ENCODE peak calls at places on chromosomes 4 and X, in ten cellular contexts. M, I, A, Y, Q, P, U, Z, C and G are unnamed samples.

GRCh38 chr4:141134051-141134450 is 782 bp upstream of the RNF150 start:
- DNase-seq in Y (no peak), C (no peak), I (peak), Z (no peak), U (no peak), P (no peak), Q (no peak), M (no peak), A (peak), G (no peak)

GRCh38 chr4:185742766-185743165 is 69.2 kb downstream of the SORBS2 start:
- DNase-seq in M (peak), I (no peak), Z (no peak), Y (peak), A (peak), Q (no peak), P (no peak), C (no peak), U (peak), G (no peak)

GRCh38 chr4:121243476-121243875 is 79.4 kb upstream of the TNIP3 start:
- DNase-seq in C (no peak), Q (no peak), Y (no peak), M (no peak), P (no peak), I (no peak), A (no peak), Z (no peak), U (peak), G (peak)

GRCh38 chr4:76782837-76783236 is 115.1 kb downstream of the SOWAHB start:
- DNase-seq in Q (no peak), U (peak), C (no peak), A (peak), P (no peak), I (no peak), Z (peak), Y (peak), M (no peak), G (no peak)

GRCh38 chr4:110458494-110459266 is 17.3 kb upstream of the ENPEP start:
- DNase-seq in U (no peak), A (no peak), M (no peak), Y (no peak), Q (no peak), P (no peak), Z (no peak), I (no peak), C (no peak), G (no peak)

GRCh38 chrX:145825896-145826295 is 8.3 kb downstream of the SLITRK2 start:
- DNase-seq in C (no peak), I (peak), P (no peak), A (peak), M (peak), U (peak), Z (no peak), Q (no peak), Y (peak), G (no peak)

GRCh38 chr4:5142726-5143125 is 91.4 kb downstream of the STK32B start:
- DNase-seq in Q (peak), A (peak), M (peak), P (no peak), C (no peak), Z (peak), I (peak), Y (peak), U (peak), G (no peak)

GRCh38 chrX:106898462-106898861 is 4.7 kb downstream of the RIPPLY1 start:
- DNase-seq in A (peak), I (peak), M (peak), Q (no peak), C (no peak), Z (peak), Y (peak), P (peak), U (peak), G (peak)

GRCh38 chrX:56745019-56745418 is 16.0 kb downstream of the NBDY start:
- DNase-seq in Z (peak), C (no peak), P (no peak), Q (no peak), I (no peak), A (peak), M (peak), Y (peak), U (peak), G (no peak)

GRCh38 chr4:94558392-94558920 is 106.7 kb downstream of the PDLIM5 start:
- DNase-seq in Z (no peak), P (no peak), I (no peak), A (no peak), C (no peak), U (peak), Y (no peak), M (no peak), Q (no peak), G (no peak)

GRCh38 chr4:123743821-123744220 is 347.2 kb downstream of the SPRY1 start:
- DNase-seq in U (no peak), C (no peak), I (no peak), M (no peak), Q (no peak), P (no peak), Y (no peak), Z (peak), A (no peak), G (no peak)

GRCh38 chr4:184795214-184795844 is 30.4 kb downstream of the ACSL1 start:
- DNase-seq in Z (no peak), U (no peak), M (no peak), P (no peak), C (no peak), I (no peak), A (peak), Y (no peak), Q (no peak), G (no peak)

GRCh38 chrX:30653415-30654131 is at the start of gene GK:
- DNase-seq in C (no peak), U (no peak), I (peak), A (peak), Q (peak), Y (no peak), P (peak), Z (peak), M (peak), G (peak)

GRCh38 chr4:60575336-60575735 is 624.8 kb upstream of the ADGRL3 start:
- DNase-seq in Q (no peak), C (no peak), I (no peak), A (no peak), M (no peak), P (no peak), U (no peak), Z (no peak), Y (no peak), G (no peak)

GRCh38 chr4:184265566-184266351 is 48.1 kb upstream of the ENPP6 start:
- DNase-seq in Q (no peak), I (no peak), Z (peak), P (no peak), U (no peak), C (no peak), Y (peak), A (peak), M (peak), G (peak)

GRCh38 chrX:109537324-109537665 is 651 bp downstream of the NXT2 start:
- DNase-seq in I (peak), Z (peak), M (peak), U (peak), A (peak), Y (peak), Q (no peak), C (no peak), P (no peak), G (no peak)

GRCh38 chr4:76213415-76214268 is at the start of gene SCARB2:
- DNase-seq in I (peak), U (peak), P (peak), Q (peak), C (peak), Y (peak), Z (peak), M (peak), A (peak), G (peak)

GRCh38 chrX:39900788-39901170 is 197.0 kb downstream of the BCOR start:
- DNase-seq in Z (no peak), C (no peak), I (no peak), P (no peak), A (peak), M (no peak), Y (no peak), U (no peak), Q (no peak), G (no peak)

DNA sequence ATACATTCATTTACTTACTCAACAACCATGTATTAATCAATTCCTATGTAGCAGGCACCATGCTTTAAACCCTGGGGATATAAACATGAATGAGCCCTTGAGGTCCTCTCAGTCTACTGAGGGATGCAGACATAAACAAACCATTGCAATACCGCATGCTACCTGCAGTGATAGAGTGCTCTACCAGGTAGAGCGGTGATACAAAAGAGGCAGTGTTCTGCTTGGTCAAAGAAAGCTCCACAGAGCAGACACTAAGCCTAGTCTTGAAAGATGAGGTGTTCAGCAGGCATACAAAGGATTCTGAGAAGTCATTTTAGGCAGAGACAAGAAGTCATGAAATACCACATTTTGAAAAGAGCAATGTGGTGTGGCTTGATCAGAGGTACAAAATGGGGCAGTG is 26.9 kb upstream of the AMOT start:
- DNase-seq in Z (no peak), U (no peak), C (no peak), I (peak), M (no peak), Y (no peak), Q (no peak), A (no peak), P (no peak), G (no peak)
- TF ChIP-seq CTCF in Z (no peak), U (no peak), C (no peak), I (peak), M (no peak), Y (no peak), Q (no peak), A (no peak), P (no peak), G (no peak)

DNA sequence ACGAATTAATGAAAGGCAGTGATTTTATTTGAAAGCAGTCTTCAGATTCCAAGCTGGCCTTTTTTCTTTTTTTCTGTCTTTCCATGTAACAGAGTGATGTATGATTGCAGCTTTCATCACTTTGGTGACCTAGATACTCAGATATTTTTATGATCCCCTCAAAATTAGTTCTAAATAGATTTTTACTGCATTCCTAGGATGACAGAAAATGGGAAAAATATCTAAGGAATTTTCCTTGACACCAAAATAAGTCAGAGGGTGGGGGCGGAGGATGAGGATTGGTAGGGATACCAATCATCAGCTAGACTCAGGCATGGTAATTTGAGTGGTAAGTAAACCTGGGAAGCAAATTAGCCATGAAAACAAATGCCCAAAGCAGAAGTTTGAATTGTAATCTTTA is 11.9 kb upstream of the HMGB2 start:
- DNase-seq in Q (no peak), Y (peak), Z (peak), C (no peak), U (no peak), P (no peak), A (peak), M (no peak), I (no peak), G (no peak)
- TF ChIP-seq CTCF in Q (no peak), Y (no peak), Z (no peak), C (no peak), U (no peak), P (no peak), A (no peak), M (no peak), I (no peak), G (no peak)

GRCh38 chr4:54433686-54434085 is 204.6 kb downstream of the PDGFRA start:
- DNase-seq in C (no peak), Z (peak), Q (no peak), M (peak), Y (peak), P (no peak), U (peak), I (peak), A (peak), G (no peak)
- TF ChIP-seq CTCF in C (no peak), Z (peak), Q (peak), M (peak), Y (peak), P (peak), U (peak), I (peak), A (peak), G (peak)

GRCh38 chr4:164381859-164382258 is 372.1 kb upstream of the SMIM31 start:
- DNase-seq in Z (no peak), P (no peak), Y (no peak), A (no peak), Q (no peak), I (no peak), M (no peak), U (no peak), C (no peak), G (no peak)

GRCh38 chr4:164384416-164384815 is 369.5 kb upstream of the SMIM31 start:
- DNase-seq in A (no peak), U (no peak), Y (no peak), C (no peak), P (no peak), Q (no peak), I (no peak), Z (no peak), M (no peak), G (no peak)

GRCh38 chr4:164379694-164380093 is 374.2 kb upstream of the SMIM31 start:
- DNase-seq in Y (no peak), Q (no peak), I (no peak), P (no peak), C (no peak), M (no peak), Z (no peak), A (no peak), U (peak), G (no peak)

DNA sequence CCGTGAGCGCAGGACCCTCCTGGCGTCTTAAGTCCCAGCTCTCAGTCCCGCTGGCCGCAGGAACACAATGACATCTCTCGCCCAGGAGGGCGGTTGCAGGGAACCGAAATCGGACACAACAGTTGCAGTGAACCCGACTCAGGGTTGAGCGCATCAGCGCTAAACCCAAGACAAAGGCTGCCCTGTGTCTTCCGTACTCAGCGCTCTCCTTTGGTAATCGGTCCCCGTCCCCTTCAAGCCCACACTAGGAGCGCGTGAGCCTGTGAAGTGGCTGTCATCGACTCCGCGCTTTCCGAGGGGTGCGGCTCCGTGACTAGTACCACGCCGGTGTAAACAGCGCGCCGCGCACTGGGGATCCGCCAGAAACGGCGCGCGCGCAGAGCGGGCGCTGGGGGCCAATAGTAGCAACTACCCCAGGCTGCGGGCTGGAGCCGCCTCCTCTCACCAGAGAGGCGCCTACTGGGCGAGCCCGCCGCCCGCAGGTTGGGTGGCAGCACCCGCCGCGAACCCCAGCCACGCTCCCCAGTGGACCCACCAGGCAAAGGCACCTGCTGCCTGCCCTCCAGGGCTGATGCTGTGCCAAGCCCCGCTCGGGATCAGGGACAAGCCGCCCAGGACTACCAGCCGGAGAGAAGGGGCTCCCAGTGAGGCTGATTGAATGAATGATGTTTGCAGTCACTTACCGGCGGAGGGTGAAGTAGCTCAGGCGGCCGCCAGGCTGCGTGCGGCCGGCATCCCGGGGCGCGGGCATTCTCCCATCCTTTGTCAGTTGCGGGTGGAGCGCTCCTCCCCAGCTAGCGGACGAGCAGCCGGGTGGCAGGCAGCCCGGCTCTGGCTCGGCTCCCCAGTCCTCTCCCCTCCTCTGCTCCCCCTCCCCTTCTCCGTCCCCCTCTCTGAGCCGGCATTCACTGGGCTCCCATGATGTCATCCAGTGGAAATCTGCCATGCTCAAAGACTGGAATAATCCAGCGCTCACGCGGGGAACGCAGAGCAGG is 370.4 kb upstream of the SMIM31 start:
- DNase-seq in M (no peak), U (peak), Y (peak), Z (peak), I (peak), C (peak), Q (peak), P (no peak), A (no peak), G (no peak)
- TF ChIP-seq CTCF in M (no peak), U (peak), Y (peak), Z (no peak), I (peak), C (peak), Q (no peak), P (no peak), A (no peak), G (no peak)

GRCh38 chr4:81914623-81915022 is 442.9 kb upstream of the RASGEF1B start:
- DNase-seq in U (no peak), M (no peak), A (no peak), Y (no peak), P (peak), I (no peak), Z (no peak), Q (no peak), C (no peak), G (no peak)
- TF ChIP-seq CTCF in U (no peak), M (no peak), A (no peak), Y (no peak), P (no peak), I (no peak), Z (no peak), Q (no peak), C (no peak), G (no peak)